ENCODE peak calls at places on chromosomes 12 and 14, in nine cellular contexts. Y is psoas muscle, P is mammary epithelial cell, G is gastrocnemius medialis, Q is NT2/D1, O is OCI-LY7, W is tibial nerve, M is lower leg skin, V is PC-3. S is an unnamed sample.

GRCh38 chr14:70254476-70254961 is 65.8 kb upstream of the SLC8A3 start:
- DNase-seq in Y (peak), P (peak), G (no peak), Q (no peak), O (no peak), W (no peak), M (no peak), V (peak), S (peak)

GRCh38 chr12:122306407-122306806 is 40.1 kb upstream of the VPS33A start:
- DNase-seq in Y (no peak), P (no peak), G (no peak), Q (peak), O (peak), W (no peak), M (no peak), V (no peak), S (no peak)

GRCh38 chr14:100532154-100532915 is 54.9 kb downstream of the BEGAIN start:
- DNase-seq in Y (peak), P (peak), G (peak), Q (no peak), O (no peak), W (peak), M (no peak), V (no peak), S (no peak)

GRCh38 chr12:30847259-30847658 is 79.3 kb upstream of the TSPAN11 start:
- DNase-seq in Y (no peak), P (peak), G (no peak), Q (peak), O (peak), W (no peak), M (no peak), V (peak), S (peak)

GRCh38 chr12:67681145-67681778 is 32.7 kb downstream of the DYRK2 start:
- DNase-seq in Y (no peak), P (peak), G (peak), Q (no peak), O (no peak), W (no peak), M (peak), V (peak), S (peak)

GRCh38 chr12:60259241-60259640 is 663.4 kb downstream of the SLC16A7 start:
- DNase-seq in Y (no peak), P (no peak), G (no peak), Q (no peak), O (no peak), W (no peak), M (no peak), V (no peak), S (no peak)

GRCh38 chr12:19496249-19497208 is 57.2 kb downstream of the AEBP2 start:
- DNase-seq in Y (no peak), P (no peak), G (no peak), Q (peak), O (no peak), W (no peak), M (no peak), V (no peak), S (no peak)

GRCh38 chr14:88040141-88040540 is 35.2 kb downstream of the GPR65 start:
- DNase-seq in Y (no peak), P (no peak), G (no peak), Q (no peak), O (no peak), W (no peak), M (no peak), V (no peak), S (no peak)

GRCh38 chr14:67934087-67934486 is 114.5 kb downstream of the RAD51B start:
- DNase-seq in Y (no peak), P (peak), G (no peak), Q (peak), O (peak), W (no peak), M (peak), V (peak), S (peak)

GRCh38 chr14:76346391-76347160 is 29.4 kb upstream of the ESRRB start:
- DNase-seq in Y (no peak), P (no peak), G (no peak), Q (no peak), O (no peak), W (no peak), M (no peak), V (no peak), S (peak)

GRCh38 chr12:107511292-107511691 is 174.3 kb upstream of the PWP1 start:
- DNase-seq in Y (no peak), P (no peak), G (no peak), Q (no peak), O (no peak), W (no peak), M (no peak), V (no peak), S (peak)

GRCh38 chr14:89227490-89227834 is 189.6 kb downstream of the FOXN3 start:
- DNase-seq in Y (no peak), P (no peak), G (no peak), Q (no peak), O (no peak), W (no peak), M (no peak), V (no peak), S (no peak)

GRCh38 chr14:93035917-93036651 is 79.6 kb downstream of the ITPK1 start:
- DNase-seq in Y (peak), P (peak), G (no peak), Q (no peak), O (no peak), W (no peak), M (no peak), V (peak), S (peak)

GRCh38 chr14:100570726-100571454 is 16.3 kb downstream of the BEGAIN start:
- DNase-seq in Y (no peak), P (no peak), G (no peak), Q (no peak), O (no peak), W (no peak), M (no peak), V (no peak), S (no peak)

GRCh38 chr14:67636361-67636919 is 16.7 kb downstream of the ARG2 start:
- DNase-seq in Y (no peak), P (peak), G (peak), Q (no peak), O (peak), W (no peak), M (no peak), V (no peak), S (peak)

GRCh38 chr12:24560192-24560591 is 388.7 kb downstream of the BCAT1 start:
- DNase-seq in Y (no peak), P (no peak), G (no peak), Q (no peak), O (no peak), W (no peak), M (no peak), V (no peak), S (peak)

GRCh38 chr12:94427520-94428381 is 31.9 kb downstream of the CEP83 start:
- DNase-seq in Y (no peak), P (peak), G (peak), Q (no peak), O (no peak), W (no peak), M (no peak), V (no peak), S (peak)

GRCh38 chr14:104224516-104225281 is 86.3 kb downstream of the KIF26A start:
- DNase-seq in Y (peak), P (no peak), G (no peak), Q (no peak), O (peak), W (no peak), M (no peak), V (no peak), S (peak)

GRCh38 chr12:40697566-40698257 is 5.5 kb downstream of the CNTN1 start:
- DNase-seq in Y (no peak), P (peak), G (no peak), Q (no peak), O (no peak), W (no peak), M (no peak), V (peak), S (no peak)

GRCh38 chr14:104277416-104278213 is 139.2 kb downstream of the KIF26A start:
- DNase-seq in Y (no peak), P (peak), G (no peak), Q (no peak), O (no peak), W (no peak), M (no peak), V (no peak), S (no peak)

GRCh38 chr12:50515587-50515986 is 10.8 kb downstream of the DIP2B start:
- DNase-seq in Y (no peak), P (no peak), G (no peak), Q (no peak), O (no peak), W (no peak), M (no peak), V (no peak), S (no peak)

GRCh38 chr14:61654026-61654425 is 41.3 kb upstream of the HIF1A start:
- DNase-seq in Y (no peak), P (no peak), G (no peak), Q (no peak), O (no peak), W (no peak), M (no peak), V (no peak), S (no peak)

GRCh38 chr14:81831128-81831815 is 297.6 kb upstream of the SEL1L start:
- DNase-seq in Y (peak), P (no peak), G (peak), Q (no peak), O (no peak), W (peak), M (peak), V (no peak), S (no peak)

GRCh38 chr12:43147893-43148292 is 404.1 kb downstream of the ADAMTS20 start:
- DNase-seq in Y (no peak), P (peak), G (no peak), Q (no peak), O (no peak), W (no peak), M (no peak), V (no peak), S (no peak)
- H3K4me3 ChIP-seq in Y (no peak), P (no peak), G (no peak), Q (no peak), O (no peak), W (no peak), M (no peak), V (no peak), S (no peak)

DNA sequence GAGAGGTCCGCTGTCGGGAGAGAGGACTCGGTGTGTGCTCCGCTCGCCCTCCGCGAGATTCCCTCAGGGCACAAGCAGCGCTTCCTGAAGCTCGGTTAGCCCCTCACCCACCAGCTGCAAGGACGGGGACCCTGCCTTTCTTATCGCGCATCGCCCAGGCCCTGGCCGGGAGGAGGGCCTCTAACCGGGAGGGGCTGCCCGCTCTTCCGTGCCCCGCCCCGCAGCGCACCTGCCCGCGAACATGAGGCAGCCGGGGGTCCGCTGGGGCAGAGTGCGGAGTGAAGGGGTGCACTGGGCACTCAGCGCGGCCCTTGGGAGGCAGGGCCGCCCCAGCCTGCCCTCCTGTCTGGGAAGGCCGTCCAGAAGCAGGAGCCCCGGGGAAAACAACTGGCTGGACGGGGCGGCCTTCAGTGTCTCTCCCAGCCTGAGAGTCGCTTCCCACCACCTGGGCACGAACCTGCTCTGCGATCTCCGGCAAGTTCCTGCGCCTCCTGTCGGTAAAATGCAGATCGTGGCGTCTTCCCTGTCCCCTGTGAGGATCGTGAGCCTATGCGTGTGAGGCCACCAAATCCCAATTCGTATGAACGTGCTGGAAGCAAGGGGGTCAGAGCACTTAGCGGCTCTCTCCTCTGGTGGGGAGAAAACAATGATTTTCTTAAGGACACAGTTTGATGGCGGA is 28.0 kb upstream of the ADIPOR2 start:
- DNase-seq in Y (no peak), P (no peak), G (no peak), Q (peak), O (no peak), W (no peak), M (no peak), V (no peak), S (peak)
- H3K4me3 ChIP-seq in Y (peak), P (peak), G (no peak), Q (peak), O (no peak), W (peak), M (no peak), V (no peak), S (no peak)

GRCh38 chr14:52240623-52241022 is 26.9 kb upstream of the PTGDR start:
- DNase-seq in Y (no peak), P (no peak), G (no peak), Q (no peak), O (no peak), W (no peak), M (no peak), V (peak), S (no peak)
- H3K4me3 ChIP-seq in Y (no peak), P (no peak), G (no peak), Q (no peak), O (no peak), W (no peak), M (no peak), V (no peak), S (no peak)

DNA sequence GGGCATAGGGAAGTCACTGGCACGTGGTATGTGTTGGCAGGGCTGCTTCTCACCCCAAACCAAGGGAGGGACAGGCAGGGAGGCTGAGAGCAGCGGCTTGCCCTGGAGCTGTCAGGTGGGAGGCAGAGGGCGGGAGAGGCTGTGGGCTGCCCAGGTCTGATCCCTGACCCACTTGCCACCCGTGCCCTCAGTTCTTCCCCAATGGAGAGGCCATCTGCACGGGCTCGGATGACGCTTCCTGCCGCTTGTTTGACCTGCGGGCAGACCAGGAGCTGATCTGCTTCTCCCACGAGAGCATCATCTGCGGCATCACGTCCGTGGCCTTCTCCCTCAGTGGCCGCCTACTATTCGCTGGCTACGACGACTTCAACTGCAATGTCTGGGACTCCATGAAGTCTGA is 4.7 kb downstream of the GNB3 start:
- DNase-seq in Y (no peak), P (no peak), G (no peak), Q (no peak), O (no peak), W (no peak), M (no peak), V (no peak), S (no peak)
- H3K4me3 ChIP-seq in Y (no peak), P (no peak), G (no peak), Q (no peak), O (no peak), W (no peak), M (no peak), V (no peak), S (no peak)

S was measured in choroid plexus epithelial cell.